ENCODE peak calls at places on chromosomes 13 and 19, in five cellular contexts. T, B, K, E and I are unnamed samples.

GRCh38 chr13:50592412-50593145 is 250.9 kb downstream of the DLEU7 start:
- DNase-seq in E (no peak), K (no peak), B (peak; percentile 91), T (no peak), I (no peak)

GRCh38 chr19:51440846-51441409 is 17.3 kb downstream of the SIGLEC8 start:
- DNase-seq in B (no peak), E (no peak), K (peak; percentile 38), T (no peak), I (no peak)

GRCh38 chr19:3669616-3670257 is 30.5 kb downstream of the PIP5K1C start:
- DNase-seq in B (no peak), T (no peak), E (no peak), K (no peak), I (no peak)

GRCh38 chr13:73254827-73255226 is 196.0 kb downstream of the KLF5 start:
- DNase-seq in K (no peak), T (no peak), E (no peak), B (no peak), I (no peak)

GRCh38 chr19:1471514-1472107 is 7.4 kb downstream of the C19orf25 start:
- DNase-seq in K (no peak), T (no peak), B (no peak), E (peak; percentile 29), I (no peak)

GRCh38 chr19:38508507-38508906 is 75.0 kb downstream of the RYR1 start:
- DNase-seq in E (no peak), T (no peak), B (no peak), K (no peak), I (no peak)

GRCh38 chr19:39498262-39499081 is at the start of gene DLL3:
- DNase-seq in K (no peak), T (no peak), E (no peak), B (no peak), I (peak; percentile 80)

GRCh38 chr13:39016789-39017188 is 21.1 kb downstream of the PROSER1 start:
- DNase-seq in E (no peak), K (peak; percentile 39), B (no peak), T (no peak), I (peak; percentile 16)

GRCh38 chr13:61277877-61278276 is 137.8 kb downstream of the PCDH20 start:
- DNase-seq in E (no peak), K (no peak), T (no peak), B (no peak), I (no peak)

GRCh38 chr19:30790048-30790680 is 418.0 kb downstream of the ZNF536 start:
- DNase-seq in T (no peak), E (no peak), B (no peak), K (no peak), I (no peak)

GRCh38 chr13:112246731-112247470 is 129.3 kb upstream of the SPACA7 start:
- DNase-seq in K (no peak), E (no peak), B (no peak), T (no peak), I (no peak)

GRCh38 chr19:32977269-32977668 is 5.2 kb downstream of the FAAP24 start:
- DNase-seq in B (no peak), T (no peak), K (no peak), E (no peak), I (no peak)

GRCh38 chr19:38502410-38503143 is 69.1 kb downstream of the RYR1 start:
- DNase-seq in K (no peak), E (no peak), T (no peak), B (no peak), I (no peak)

GRCh38 chr19:18046066-18046718 is 38.2 kb downstream of the ARRDC2 start:
- DNase-seq in K (no peak), B (peak; percentile 66), E (peak; percentile 85), T (no peak), I (no peak)

GRCh38 chr13:114005206-114005720 is 31.4 kb upstream of the C13orf46 start:
- DNase-seq in E (no peak), K (no peak), T (no peak), B (no peak), I (no peak)

GRCh38 chr19:56201973-56202372 is at the start of gene ZSCAN5C:
- DNase-seq in K (no peak), T (no peak), E (no peak), B (no peak), I (no peak)

GRCh38 chr19:45402469-45403070 is 2.3 kb downstream of the PPP1R13L start:
- DNase-seq in B (no peak), T (no peak), E (peak; percentile 66), K (no peak), I (peak; percentile 49)

GRCh38 chr19:8028951-8029491 is 23.5 kb upstream of the CCL25 start:
- DNase-seq in T (no peak), K (no peak), E (no peak), B (no peak), I (no peak)

GRCh38 chr19:39825531-39826076 is 8.4 kb downstream of the DYRK1B start:
- DNase-seq in E (no peak), B (no peak), T (no peak), K (no peak), I (no peak)

GRCh38 chr13:104086205-104086604 is 1020.0 kb upstream of the SLC10A2 start:
- DNase-seq in E (no peak), B (peak; percentile 6), T (no peak), K (no peak), I (no peak)

GRCh38 chr13:102710261-102710679 is 15.4 kb upstream of the METTL21C start:
- DNase-seq in B (peak; percentile 46), K (no peak), T (no peak), E (no peak), I (peak; percentile 17)

GRCh38 chr13:85317781-85318180 is 481.4 kb downstream of the SLITRK6 start:
- DNase-seq in B (no peak), K (no peak), T (no peak), E (no peak), I (no peak)

GRCh38 chr13:24124789-24125476 is 35.6 kb upstream of the SPATA13 start:
- DNase-seq in T (no peak), B (no peak), K (no peak), E (no peak), I (no peak)

GRCh38 chr13:112525306-112525945 is 62.5 kb downstream of the TUBGCP3 start:
- DNase-seq in B (no peak), E (no peak), K (no peak), T (no peak), I (no peak)

GRCh38 chr19:12796146-12797071 is 5.1 kb downstream of the JUNB start:
- DNase-seq in K (peak; percentile 84), T (peak; percentile 66), E (no peak), B (no peak), I (peak; percentile 83)